ENCODE peak calls at places on chromosomes 1 and 21, in five cellular contexts. G is upper lobe of right lung; H is stimulated activated CD4-positive, alpha-beta T cell treated with anti-CD3 and anti-CD28 coated beads, Interleukin-1b, Interleukin-23, amount 100 ng/mL, for 24 hours; K is neural crest cell; E is RCC 7860. J is an unnamed sample.

GRCh38 chr1:246157516-246157915 is 349.6 kb downstream of the SMYD3 start:
- DNase-seq in G (no peak), H (no peak), K (no peak), E (no peak), J (no peak)

GRCh38 chr21:45538381-45539045 is 3.7 kb downstream of the SLC19A1 start:
- DNase-seq in G (peak), H (no peak), K (no peak), E (no peak), J (no peak)

GRCh38 chr1:11938722-11939526 is 4.4 kb downstream of the PLOD1 start:
- DNase-seq in G (no peak), H (no peak), K (no peak), E (no peak), J (no peak)

GRCh38 chr21:45951676-45952075 is 29.9 kb upstream of the COL6A1 start:
- DNase-seq in G (no peak), H (no peak), K (no peak), E (no peak), J (no peak)

GRCh38 chr1:185157599-185158469 is 867 bp downstream of the SWT1 start:
- DNase-seq in G (no peak), H (no peak), K (no peak), E (no peak), J (no peak)

GRCh38 chr21:45370575-45370974 is 34.4 kb upstream of the COL18A1 start:
- DNase-seq in G (no peak), H (no peak), K (no peak), E (no peak), J (no peak)

GRCh38 chr1:39500862-39501389 is 9.5 kb downstream of the BMP8A start:
- DNase-seq in G (no peak), H (no peak), K (no peak), E (no peak), J (no peak)

GRCh38 chr1:44499306-44499705 is 94.3 kb downstream of the RNF220 start:
- DNase-seq in G (no peak), H (no peak), K (no peak), E (no peak), J (no peak)

GRCh38 chr1:182716740-182717720 is 32.6 kb upstream of the RGS8 start:
- DNase-seq in G (no peak), H (no peak), K (no peak), E (no peak), J (no peak)

GRCh38 chr1:218983848-218984247 is 189.8 kb upstream of the LYPLAL1 start:
- DNase-seq in G (no peak), H (no peak), K (no peak), E (no peak), J (no peak)

GRCh38 chr1:161119379-161120061 is 1.6 kb downstream of the NIT1 start:
- DNase-seq in G (no peak), H (no peak), K (no peak), E (peak), J (peak)

GRCh38 chr1:227939791-227940771 is 7.7 kb downstream of the WNT9A start:
- DNase-seq in G (peak), H (no peak), K (no peak), E (no peak), J (no peak)

GRCh38 chr1:53324321-53324720 is 3.5 kb downstream of the LRP8 start:
- DNase-seq in G (peak), H (no peak), K (no peak), E (no peak), J (no peak)

GRCh38 chr1:244952940-244953339 is 88.6 kb upstream of the HNRNPU start:
- DNase-seq in G (no peak), H (no peak), K (no peak), E (no peak), J (no peak)

GRCh38 chr1:219898375-219898774 is 30.0 kb downstream of the SLC30A10 start:
- DNase-seq in G (no peak), H (no peak), K (no peak), E (no peak), J (no peak)

GRCh38 chr1:180057883-180058396 is 96.7 kb upstream of the QSOX1 start:
- DNase-seq in G (no peak), H (no peak), K (no peak), E (no peak), J (no peak)

GRCh38 chr1:47024138-47024856 is 828 bp downstream of the CYP4X1 start:
- DNase-seq in G (no peak), H (no peak), K (no peak), E (no peak), J (no peak)

GRCh38 chr21:30408782-30409494 is 13.1 kb downstream of the KRTAP13-1 start:
- DNase-seq in G (peak), H (no peak), K (peak), E (peak), J (peak)

GRCh38 chr1:41328011-41328615 is 33.1 kb upstream of the FOXO6 start:
- DNase-seq in G (no peak), H (no peak), K (no peak), E (no peak), J (no peak)

GRCh38 chr1:212638419-212639151 is 30.0 kb downstream of the ATF3 start:
- DNase-seq in G (no peak), H (no peak), K (no peak), E (no peak), J (no peak)

GRCh38 chr1:181077576-181078242 is 10.8 kb upstream of the IER5 start:
- DNase-seq in G (no peak), H (no peak), K (no peak), E (peak), J (no peak)

GRCh38 chr1:92803140-92803887 is 18.4 kb upstream of the EVI5 start:
- DNase-seq in G (no peak), H (no peak), K (no peak), E (no peak), J (no peak)

GRCh38 chr1:161932668-161933067 is 91.0 kb downstream of the OLFML2B start:
- DNase-seq in G (no peak), H (no peak), K (no peak), E (no peak), J (no peak)

GRCh38 chr1:110602466-110602865 is 3.7 kb downstream of the KCNA2 start:
- DNase-seq in G (no peak), H (no peak), K (no peak), E (no peak), J (no peak)

GRCh38 chr1:174692313-174692712 is 244.5 kb downstream of the GPR52 start:
- DNase-seq in G (no peak), H (no peak), K (no peak), E (no peak), J (peak)

GRCh38 chr1:231418741-231419107 is 3.4 kb downstream of the EGLN1 start:
- DNase-seq in G (no peak), H (no peak), K (no peak), E (no peak), J (no peak)

GRCh38 chr21:41366522-41367151 is 4.8 kb downstream of the MX2 start:
- DNase-seq in G (peak), H (no peak), K (no peak), E (peak), J (peak)

GRCh38 chr1:160726498-160727391 is 12.3 kb upstream of the SLAMF7 start:
- DNase-seq in G (no peak), H (no peak), K (peak), E (peak), J (peak)

GRCh38 chr1:96538001-96538649 is 183.5 kb upstream of the PTBP2 start:
- DNase-seq in G (no peak), H (no peak), K (no peak), E (peak), J (no peak)

GRCh38 chr1:118556936-118557335 is 371.9 kb upstream of the SPAG17 start:
- DNase-seq in G (no peak), H (no peak), K (no peak), E (no peak), J (no peak)

GRCh38 chr1:116556289-116557006 is 14.4 kb downstream of the CD58 start:
- DNase-seq in G (peak), H (peak), K (no peak), E (peak), J (peak)

J was measured in epithelial cell of proximal tubule.